ENCODE peak calls at places on chromosomes 3 and 15, in seven cellular contexts. R is NCI-H2081 treated with DMSO at 0.1 percent for 48 hours, V is activated gamma-delta T cell treated with Interleukin-2 at 50 U/mL for 16 hours, C is RCC 7860, D is HT1080, Z is midbrain, W is esophagus muscularis mucosa. G is an unnamed sample.

GRCh38 chr3:179046497-179047353 is 24.9 kb downstream of the ZMAT3 start:
- DNase-seq in R (no peak), V (no peak), C (no peak), D (peak), Z (no peak), W (no peak), G (no peak)

GRCh38 chr3:58625196-58625595 is 41.4 kb downstream of the FAM3D start:
- DNase-seq in R (no peak), V (no peak), C (no peak), D (no peak), Z (no peak), W (no peak), G (peak)

GRCh38 chr3:157460253-157460652 is 23.6 kb downstream of the PTX3 start:
- DNase-seq in R (no peak), V (no peak), C (no peak), D (peak), Z (no peak), W (no peak), G (no peak)

GRCh38 chr3:104598848-104599501 is 767.7 kb upstream of the ALCAM start:
- DNase-seq in R (peak), V (no peak), C (no peak), D (no peak), Z (no peak), W (no peak), G (no peak)

GRCh38 chr15:31172606-31173005 is 71.1 kb upstream of the TRPM1 start:
- DNase-seq in R (no peak), V (no peak), C (no peak), D (no peak), Z (no peak), W (peak), G (no peak)

GRCh38 chr3:141876381-141876890 is at the start of gene ATP1B3:
- DNase-seq in R (peak), V (peak), C (peak), D (peak), Z (peak), W (peak), G (peak)

GRCh38 chr3:16399473-16399872 is 114.0 kb downstream of the RFTN1 start:
- DNase-seq in R (no peak), V (no peak), C (peak), D (peak), Z (no peak), W (no peak), G (peak)

GRCh38 chr15:78242128-78242527 is 7.8 kb upstream of the ACSBG1 start:
- DNase-seq in R (no peak), V (no peak), C (no peak), D (no peak), Z (no peak), W (no peak), G (no peak)

GRCh38 chr3:111885578-111885977 is 26.5 kb downstream of the PHLDB2 start:
- DNase-seq in R (no peak), V (no peak), C (no peak), D (no peak), Z (no peak), W (no peak), G (no peak)